ENCODE peak calls at places on chromosomes 11 and 22, in eight cellular contexts. X is T follicular helper cell; N is right cardiac atrium; C is GF-D8; W is thoracic aorta; A is stimulated activated CD4-positive, alpha-beta T cell treated with anti-CD3 and anti-CD28 coated beads, Interleukin-1b, Interleukin-23, amount 100 ng/mL, for 1 hour; O is globus pallidus; Y is heart right ventricle. K is an unnamed sample.

GRCh38 chr22:41052661-41053490 is 39.5 kb upstream of the EP300 start:
- DNase-seq in X (no peak), N (no peak), C (no peak), W (no peak), A (no peak), O (no peak), Y (no peak), K (no peak)

GRCh38 chr11:121057922-121058321 is 34.0 kb downstream of the TBCEL start:
- DNase-seq in X (no peak), N (no peak), C (no peak), W (no peak), A (no peak), O (no peak), Y (no peak), K (no peak)

GRCh38 chr22:30420401-30421178 is 5.0 kb upstream of the MTFP1 start:
- DNase-seq in X (no peak), N (no peak), C (no peak), W (no peak), A (no peak), O (no peak), Y (no peak), K (no peak)

GRCh38 chr11:86214710-86215109 is 29.8 kb upstream of the EED start:
- DNase-seq in X (no peak), N (no peak), C (no peak), W (no peak), A (peak), O (no peak), Y (no peak), K (no peak)

GRCh38 chr22:49112661-49113626 is 714.7 kb downstream of the BRD1 start:
- DNase-seq in X (no peak), N (no peak), C (no peak), W (no peak), A (no peak), O (no peak), Y (no peak), K (no peak)

GRCh38 chr11:33633251-33634003 is 67.2 kb downstream of the C11orf91 start:
- DNase-seq in X (no peak), N (no peak), C (no peak), W (no peak), A (no peak), O (no peak), Y (no peak), K (no peak)

GRCh38 chr11:18720086-18720810 is 5.7 kb downstream of the IGSF22 start:
- DNase-seq in X (no peak), N (no peak), C (no peak), W (no peak), A (no peak), O (no peak), Y (no peak), K (no peak)

GRCh38 chr11:73201249-73201648 is 16.8 kb upstream of the P2RY2 start:
- DNase-seq in X (no peak), N (no peak), C (no peak), W (no peak), A (no peak), O (no peak), Y (no peak), K (no peak)

GRCh38 chr22:30435674-30436126 is 10.1 kb downstream of the MTFP1 start:
- DNase-seq in X (peak), N (peak), C (peak), W (no peak), A (peak), O (no peak), Y (no peak), K (no peak)

GRCh38 chr22:28933321-28933720 is 49.9 kb downstream of the ZNRF3 start:
- DNase-seq in X (no peak), N (no peak), C (no peak), W (no peak), A (no peak), O (no peak), Y (no peak), K (no peak)

GRCh38 chr22:17988800-17989513 is 35.4 kb downstream of the MICAL3 start:
- DNase-seq in X (no peak), N (no peak), C (no peak), W (no peak), A (no peak), O (no peak), Y (no peak), K (peak)

GRCh38 chr11:13288375-13289029 is 10.9 kb downstream of the BMAL1 start:
- DNase-seq in X (no peak), N (no peak), C (no peak), W (no peak), A (no peak), O (no peak), Y (no peak), K (no peak)

GRCh38 chr11:115869780-115870431 is 365.7 kb upstream of the CADM1 start:
- DNase-seq in X (no peak), N (peak), C (no peak), W (no peak), A (no peak), O (no peak), Y (no peak), K (no peak)

GRCh38 chr11:128772814-128773213 is 78.9 kb downstream of the FLI1 start:
- DNase-seq in X (no peak), N (peak), C (no peak), W (no peak), A (no peak), O (no peak), Y (peak), K (no peak)

GRCh38 chr11:121141051-121141450 is 40.0 kb downstream of the TECTA start:
- DNase-seq in X (no peak), N (no peak), C (no peak), W (no peak), A (no peak), O (no peak), Y (no peak), K (no peak)

GRCh38 chr11:106288988-106289387 is 211.5 kb downstream of the AASDHPPT start:
- DNase-seq in X (no peak), N (no peak), C (no peak), W (no peak), A (no peak), O (no peak), Y (no peak), K (peak)

GRCh38 chr22:20554824-20555223 is 47.4 kb downstream of the MED15 start:
- DNase-seq in X (no peak), N (no peak), C (no peak), W (no peak), A (no peak), O (no peak), Y (no peak), K (no peak)

GRCh38 chr22:43268261-43268660 is 74.9 kb downstream of the SCUBE1 start:
- DNase-seq in X (no peak), N (no peak), C (no peak), W (no peak), A (no peak), O (no peak), Y (no peak), K (no peak)

GRCh38 chr11:118180300-118180703 is 3.9 kb upstream of the SCN2B start:
- DNase-seq in X (no peak), N (peak), C (no peak), W (no peak), A (no peak), O (peak), Y (peak), K (peak)

K was measured in cerebellar cortex.